ENCODE peak calls at places on chromosome 15, in eight cellular contexts. H, U, N, Q, C, D, F and R are unnamed samples.

GRCh38 chr15:69480932-69481331 is 28.3 kb downstream of the RPLP1 start:
- DNase-seq in F (no peak), N (no peak), Q (no peak), D (no peak), C (no peak), H (no peak), U (no peak), R (no peak)

GRCh38 chr15:74264081-74264501 is 28.0 kb downstream of the CCDC33 start:
- DNase-seq in C (no peak), Q (no peak), H (no peak), U (no peak), N (no peak), F (no peak), D (no peak), R (no peak)

GRCh38 chr15:50698101-50698500 is 11.5 kb upstream of the TRPM7 start:
- DNase-seq in H (no peak), N (no peak), C (no peak), D (no peak), Q (no peak), U (no peak), F (no peak), R (no peak)

GRCh38 chr15:92503889-92504288 is 110.2 kb downstream of the ST8SIA2 start:
- DNase-seq in D (no peak), H (no peak), C (no peak), Q (no peak), U (no peak), F (no peak), N (no peak), R (no peak)

GRCh38 chr15:92079047-92079446 is 225.5 kb downstream of the SLCO3A1 start:
- DNase-seq in C (no peak), Q (no peak), N (no peak), D (no peak), U (peak; percentile 35), F (no peak), H (peak; percentile 19), R (no peak)

GRCh38 chr15:67017318-67017717 is 48.1 kb upstream of the SMAD3 start:
- DNase-seq in N (no peak), H (no peak), U (no peak), Q (no peak), F (no peak), D (no peak), C (no peak), R (no peak)

GRCh38 chr15:90225504-90226234 is 8.1 kb downstream of the CIB1 start:
- DNase-seq in U (no peak), Q (no peak), D (no peak), H (no peak), C (no peak), F (no peak), N (no peak), R (no peak)

GRCh38 chr15:71125831-71126453 is 10.7 kb downstream of the THSD4 start:
- DNase-seq in D (no peak), U (no peak), C (no peak), N (no peak), H (peak; percentile 22), F (no peak), Q (no peak), R (peak; percentile 75)

GRCh38 chr15:83299462-83299861 is 15.0 kb upstream of the BNC1 start:
- DNase-seq in F (no peak), D (no peak), H (no peak), U (no peak), C (no peak), N (no peak), Q (no peak), R (no peak)

GRCh38 chr15:90387534-90388461 is at the start of gene IQGAP1:
- DNase-seq in F (peak; percentile 95), U (peak; percentile 92), D (peak; percentile 99), H (peak; percentile 96), Q (peak; percentile 98), C (peak; percentile 98), N (peak; percentile 97), R (peak; percentile 97)

GRCh38 chr15:95150466-95150865 is 919.1 kb downstream of the MCTP2 start:
- DNase-seq in Q (no peak), D (no peak), N (no peak), C (no peak), U (no peak), H (no peak), F (no peak), R (no peak)

GRCh38 chr15:76060098-76060989 is 559 bp downstream of the TMEM266 start:
- DNase-seq in D (no peak), F (no peak), U (no peak), C (no peak), Q (no peak), N (no peak), H (no peak), R (no peak)

GRCh38 chr15:40313531-40314398 is 6.0 kb upstream of the PLCB2 start:
- DNase-seq in Q (peak; percentile 62), C (peak; percentile 89), U (no peak), F (no peak), N (no peak), H (no peak), D (peak; percentile 87), R (no peak)

GRCh38 chr15:51621155-51621554 is 1.4 kb downstream of the DMXL2 start:
- DNase-seq in C (no peak), D (no peak), H (no peak), F (no peak), U (no peak), Q (no peak), N (no peak), R (no peak)

GRCh38 chr15:49990835-49991540 is 128.0 kb downstream of the ATP8B4 start:
- DNase-seq in C (no peak), N (no peak), H (no peak), Q (no peak), U (no peak), F (no peak), D (no peak), R (peak; percentile 24)